ENCODE peak calls at places on chromosomes 4 and X, in nine cellular contexts. O is ovary, Z is stomach, M is SK-N-SH, I is upper lobe of left lung, J is H1, C is esophagus muscularis mucosa, N is K562, W is sigmoid colon. L is an unnamed sample.

GRCh38 chr4:137213372-137214173 is 318.7 kb downstream of the PCDH18 start:
- DNase-seq in O (no peak), Z (no peak), M (no peak), I (no peak), J (no peak), C (no peak), N (no peak), W (no peak), L (no peak)

GRCh38 chr4:154626793-154627484 is 14.5 kb upstream of the FGG start:
- DNase-seq in O (peak; percentile 52), Z (peak; percentile 65), M (peak; percentile 79), I (peak; percentile 76), J (peak; percentile 80), C (no peak), N (peak; percentile 63), W (peak; percentile 76), L (peak; percentile 38)

GRCh38 chr4:183729069-183729406 is 69.9 kb downstream of the TRAPPC11 start:
- DNase-seq in O (no peak), Z (no peak), M (no peak), I (no peak), J (no peak), C (no peak), N (no peak), W (no peak), L (no peak)

GRCh38 chr4:167986044-167986443 is 106.3 kb upstream of the ANXA10 start:
- DNase-seq in O (no peak), Z (no peak), M (no peak), I (no peak), J (no peak), C (no peak), N (no peak), W (no peak), L (no peak)

GRCh38 chr4:140750470-140750869 is 5.7 kb downstream of the TBC1D9 start:
- DNase-seq in O (no peak), Z (no peak), M (no peak), I (no peak), J (no peak), C (no peak), N (no peak), W (no peak), L (no peak)

GRCh38 chr4:112519689-112520597 is 4.0 kb upstream of the NEUROG2 start:
- DNase-seq in O (no peak), Z (no peak), M (peak; percentile 35), I (no peak), J (peak; percentile 72), C (no peak), N (no peak), W (no peak), L (no peak)

GRCh38 chr4:102578270-102578669 is 77.1 kb downstream of the NFKB1 start:
- DNase-seq in O (no peak), Z (no peak), M (no peak), I (no peak), J (no peak), C (no peak), N (no peak), W (no peak), L (no peak)

GRCh38 chrX:70508296-70508911 is 63.8 kb downstream of the DLG3 start:
- DNase-seq in O (no peak), Z (no peak), M (no peak), I (no peak), J (no peak), C (no peak), N (no peak), W (no peak), L (no peak)

GRCh38 chrX:19782419-19782818 is 105.0 kb downstream of the SH3KBP1 start:
- DNase-seq in O (no peak), Z (no peak), M (no peak), I (peak; percentile 32), J (no peak), C (no peak), N (no peak), W (no peak), L (no peak)

GRCh38 chr4:124939908-124940307 is 227.4 kb upstream of the ANKRD50 start:
- DNase-seq in O (no peak), Z (no peak), M (no peak), I (no peak), J (no peak), C (no peak), N (no peak), W (no peak), L (no peak)

GRCh38 chr4:89757154-89757723 is 79.7 kb downstream of the SNCA start:
- DNase-seq in O (no peak), Z (no peak), M (peak; percentile 4), I (no peak), J (no peak), C (no peak), N (no peak), W (no peak), L (no peak)

GRCh38 chr4:48243429-48243828 is 26.2 kb downstream of the TEC start:
- DNase-seq in O (no peak), Z (no peak), M (no peak), I (no peak), J (no peak), C (no peak), N (peak; percentile 68), W (no peak), L (no peak)

GRCh38 chr4:168930413-168931196 is 79.5 kb downstream of the CBR4 start:
- DNase-seq in O (no peak), Z (no peak), M (no peak), I (no peak), J (no peak), C (no peak), N (no peak), W (no peak), L (no peak)

GRCh38 chr4:33628296-33628695 is 2616.0 kb downstream of the ARAP2 start:
- DNase-seq in O (no peak), Z (no peak), M (no peak), I (no peak), J (no peak), C (no peak), N (no peak), W (no peak), L (no peak)

GRCh38 chrX:43504394-43504793 is 151.7 kb upstream of the MAOA start:
- DNase-seq in O (no peak), Z (no peak), M (no peak), I (no peak), J (no peak), C (no peak), N (no peak), W (no peak), L (no peak)

GRCh38 chr4:84915396-84915780 is 51.1 kb downstream of the WDFY3 start:
- DNase-seq in O (no peak), Z (no peak), M (no peak), I (no peak), J (no peak), C (no peak), N (no peak), W (no peak), L (no peak)

GRCh38 chr4:84913176-84913575 is 53.3 kb downstream of the WDFY3 start:
- DNase-seq in O (no peak), Z (no peak), M (no peak), I (no peak), J (no peak), C (no peak), N (no peak), W (no peak), L (no peak)

GRCh38 chr4:84916233-84916632 is 50.3 kb downstream of the WDFY3 start:
- DNase-seq in O (no peak), Z (no peak), M (no peak), I (no peak), J (no peak), C (no peak), N (no peak), W (no peak), L (no peak)

GRCh38 chr4:84912741-84913140 is 53.7 kb downstream of the WDFY3 start:
- DNase-seq in O (no peak), Z (no peak), M (no peak), I (no peak), J (no peak), C (no peak), N (no peak), W (no peak), L (no peak)

GRCh38 chr4:84914686-84915395 is 51.6 kb downstream of the WDFY3 start:
- DNase-seq in O (no peak), Z (no peak), M (no peak), I (no peak), J (no peak), C (no peak), N (no peak), W (no peak), L (no peak)
- H3K36me3 ChIP-seq in O (no peaks in the 10 kb centered on the region), Z (no peaks in the 10 kb centered on the region), M (peaks cover 29% of the 10 kb centered on the region), I (no peaks in the 10 kb centered on the region), J (no peaks in the 10 kb centered on the region), C (no peaks in the 10 kb centered on the region), N (no peaks in the 10 kb centered on the region), W (no peaks in the 10 kb centered on the region), L (no peaks in the 10 kb centered on the region)

DNA sequence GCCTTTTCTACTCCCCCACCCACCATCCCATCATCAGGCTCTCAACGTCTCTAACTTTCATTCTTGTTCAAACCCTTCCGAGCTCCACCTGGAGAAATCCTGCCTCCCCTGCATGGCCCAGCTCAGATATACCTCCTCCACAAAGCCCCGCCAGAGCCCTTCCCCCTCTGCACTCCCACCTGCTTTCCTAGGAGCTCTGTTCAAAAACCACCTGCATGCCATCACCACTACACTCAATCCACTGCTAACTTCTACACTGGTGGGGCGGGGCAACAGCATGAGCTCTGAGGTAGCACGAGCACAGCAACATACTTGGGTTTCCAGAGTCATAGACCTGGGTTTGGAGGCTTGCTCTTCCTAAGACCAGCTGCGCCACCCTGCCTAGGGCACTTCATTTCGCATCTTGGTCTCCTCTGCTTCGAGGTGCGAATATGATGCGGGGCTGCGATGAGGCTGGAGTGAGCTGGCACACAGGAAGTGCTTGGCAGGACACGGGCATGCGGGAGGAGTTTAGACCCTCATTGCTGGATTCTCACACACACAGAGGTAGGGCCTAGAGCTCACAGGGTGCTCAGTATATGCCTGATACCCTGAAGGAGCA is 3.5 kb downstream of the SASH3 start:
- DNase-seq in O (no peak), Z (no peak), M (no peak), I (no peak), J (no peak), C (no peak), N (no peak), W (peak; percentile 42), L (no peak)
- H3K4me1 ChIP-seq in O (no peaks in the 10 kb centered on the region), Z (no peaks in the 10 kb centered on the region), M (no peaks in the 10 kb centered on the region), I (no peaks in the 10 kb centered on the region), J (no peaks in the 10 kb centered on the region), C (no peaks in the 10 kb centered on the region), N (peaks cover 13% of the 10 kb centered on the region), W (no peaks in the 10 kb centered on the region), L (no peaks in the 10 kb centered on the region)

GRCh38 chr4:2126309-2127043 is 67.3 kb downstream of the NAT8L start:
- DNase-seq in O (no peak), Z (no peak), M (no peak), I (no peak), J (peak; percentile 53), C (no peak), N (no peak), W (no peak), L (no peak)
- TF ChIP-seq EP300 in O (no peak), Z (no peak), M (no peak), I (no peak), J (no peak), C (no peak), N (no peak), W (no peak), L (no peak)

DNA sequence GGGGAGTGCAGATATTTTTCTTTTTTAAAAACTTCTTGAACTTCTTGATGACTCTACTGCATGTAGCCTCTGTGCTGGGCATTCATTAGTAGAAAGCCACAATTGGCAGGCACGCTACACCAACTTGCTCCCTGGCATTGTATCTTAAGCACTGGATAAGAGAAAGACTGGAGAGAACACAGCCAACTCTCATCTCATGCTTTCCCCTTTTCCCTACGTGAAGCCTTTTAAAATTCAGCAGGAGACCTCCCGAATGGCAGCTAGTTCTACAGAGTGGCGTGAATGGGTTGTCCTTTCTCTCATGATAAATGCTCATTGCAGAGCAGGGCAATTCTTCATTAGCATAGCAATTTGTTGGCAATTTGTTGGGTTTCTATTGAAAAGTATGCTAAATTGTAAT is 47.9 kb downstream of the SEPTIN11 start:
- DNase-seq in O (no peak), Z (no peak), M (no peak), I (no peak), J (no peak), C (no peak), N (no peak), W (no peak), L (no peak)
- H3K36me3 ChIP-seq in O (no peaks in the 10 kb centered on the region), Z (peaks cover 3% of the 10 kb centered on the region), M (peaks cover 51% of the 10 kb centered on the region), I (peaks cover 25% of the 10 kb centered on the region), J (peaks cover 4% of the 10 kb centered on the region), C (peaks cover 27% of the 10 kb centered on the region), N (peaks cover 53% of the 10 kb centered on the region), W (peaks cover 7% of the 10 kb centered on the region), L (no peaks in the 10 kb centered on the region)